ENCODE peak calls at places on chromosomes 7 and 10, in ten cellular contexts. K is MM.1S, I is fibroblast of lung, E is neural progenitor cell, N is keratinocyte, Y is osteoblast, T is HCT116, H is OCI-LY7, S is PC-3, Q is PC-9. A is an unnamed sample.

GRCh38 chr10:80453392-80453714 is 757 bp upstream of the TSPAN14 start:
- DNase-seq in K (no peak), I (no peak), E (no peak), N (no peak), Y (peak; percentile 77), T (no peak), H (no peak), S (no peak), Q (no peak), A (no peak)

GRCh38 chr10:61897671-61898434 is 3.6 kb upstream of the ARID5B start:
- DNase-seq in K (peak; percentile 86), I (peak; percentile 60), E (peak; percentile 62), N (no peak), Y (peak; percentile 76), T (no peak), H (peak; percentile 73), S (peak; percentile 64), Q (no peak), A (no peak)

GRCh38 chr10:58806970-58807630 is 294.4 kb downstream of the BICC1 start:
- DNase-seq in K (no peak), I (no peak), E (no peak), N (no peak), Y (no peak), T (no peak), H (no peak), S (peak; percentile 97), Q (no peak), A (no peak)

GRCh38 chr7:50293509-50294179 is 10.9 kb upstream of the IKZF1 start:
- DNase-seq in K (no peak), I (no peak), E (no peak), N (no peak), Y (no peak), T (no peak), H (no peak), S (no peak), Q (no peak), A (no peak)

GRCh38 chr7:47188653-47189315 is 393.1 kb downstream of the TNS3 start:
- DNase-seq in K (no peak), I (no peak), E (no peak), N (no peak), Y (peak; percentile 69), T (no peak), H (no peak), S (no peak), Q (no peak), A (no peak)

GRCh38 chr10:95850791-95851190 is 57.0 kb upstream of the CC2D2B start:
- DNase-seq in K (no peak), I (no peak), E (no peak), N (no peak), Y (no peak), T (no peak), H (no peak), S (no peak), Q (no peak), A (no peak)

GRCh38 chr7:134992626-134993179 is 6.4 kb downstream of the AGBL3 start:
- DNase-seq in K (peak; percentile 61), I (peak; percentile 17), E (no peak), N (no peak), Y (no peak), T (no peak), H (no peak), S (no peak), Q (no peak), A (no peak)

GRCh38 chr10:70652761-70653657 is 19.3 kb upstream of the ADAMTS14 start:
- DNase-seq in K (no peak), I (peak; percentile 98), E (no peak), N (no peak), Y (peak; percentile 94), T (no peak), H (no peak), S (no peak), Q (peak; percentile 23), A (no peak)

GRCh38 chr7:80053098-80053497 is 81.5 kb upstream of the GNAI1 start:
- DNase-seq in K (no peak), I (no peak), E (peak; percentile 1), N (no peak), Y (no peak), T (no peak), H (no peak), S (no peak), Q (no peak), A (no peak)

GRCh38 chr10:118310822-118311221 is 31.3 kb downstream of the FAM204A start:
- DNase-seq in K (no peak), I (peak; percentile 46), E (no peak), N (no peak), Y (no peak), T (no peak), H (no peak), S (peak; percentile 34), Q (peak; percentile 52), A (no peak)

GRCh38 chr10:125102216-125102615 is 58.1 kb downstream of the CTBP2 start:
- DNase-seq in K (no peak), I (peak; percentile 78), E (no peak), N (no peak), Y (no peak), T (no peak), H (no peak), S (no peak), Q (peak; percentile 51), A (no peak)

GRCh38 chr7:105136221-105136620 is 122.2 kb downstream of the KMT2E start:
- DNase-seq in K (no peak), I (no peak), E (peak; percentile 18), N (no peak), Y (peak; percentile 52), T (peak; percentile 8), H (no peak), S (peak; percentile 60), Q (peak; percentile 65), A (no peak)

GRCh38 chr10:17084989-17085725 is 44.5 kb downstream of the CUBN start:
- DNase-seq in K (no peak), I (no peak), E (no peak), N (no peak), Y (no peak), T (no peak), H (no peak), S (no peak), Q (no peak), A (no peak)

GRCh38 chr10:58153751-58154150 is 113.9 kb downstream of the IPMK start:
- DNase-seq in K (no peak), I (no peak), E (no peak), N (no peak), Y (no peak), T (no peak), H (no peak), S (no peak), Q (no peak), A (no peak)

GRCh38 chr7:118918556-118918955 is 694.1 kb downstream of the ANKRD7 start:
- DNase-seq in K (peak; percentile 56), I (peak; percentile 67), E (no peak), N (no peak), Y (no peak), T (peak; percentile 26), H (peak; percentile 11), S (peak; percentile 42), Q (peak; percentile 42), A (no peak)

GRCh38 chr7:92836489-92837213 is at the start of gene CDK6:
- DNase-seq in K (peak; percentile 73), I (peak; percentile 60), E (peak; percentile 72), N (no peak), Y (peak; percentile 95), T (no peak), H (peak; percentile 58), S (peak; percentile 62), Q (peak; percentile 52), A (peak; percentile 83)

GRCh38 chr7:18421297-18422004 is 74.1 kb upstream of the HDAC9 start:
- DNase-seq in K (no peak), I (no peak), E (peak; percentile 89), N (no peak), Y (no peak), T (no peak), H (peak; percentile 4), S (no peak), Q (no peak), A (no peak)

GRCh38 chr10:114175667-114176066 is 1.7 kb upstream of the CCDC186 start:
- DNase-seq in K (no peak), I (no peak), E (no peak), N (no peak), Y (no peak), T (no peak), H (no peak), S (no peak), Q (no peak), A (no peak)

GRCh38 chr7:46848944-46849343 is 733.0 kb downstream of the TNS3 start:
- DNase-seq in K (no peak), I (no peak), E (no peak), N (no peak), Y (no peak), T (no peak), H (no peak), S (peak; percentile 26), Q (no peak), A (no peak)

GRCh38 chr7:48628950-48629349 is 295.4 kb upstream of the CDC14C start:
- DNase-seq in K (no peak), I (no peak), E (no peak), N (no peak), Y (no peak), T (no peak), H (no peak), S (no peak), Q (no peak), A (no peak)

GRCh38 chr7:83820641-83821040 is 171.7 kb upstream of the SEMA3E start:
- DNase-seq in K (no peak), I (no peak), E (no peak), N (no peak), Y (no peak), T (no peak), H (no peak), S (peak; percentile 74), Q (no peak), A (no peak)
- TF ChIP-seq CTCF in K (no peak), I (no peak), E (no peak), N (no peak), Y (no peak), T (no peak), H (no peak), S (no peak), Q (no peak), A (no peak)

GRCh38 chr7:120658516-120658915 is 199.4 kb downstream of the TSPAN12 start:
- DNase-seq in K (no peak), I (no peak), E (no peak), N (no peak), Y (no peak), T (no peak), H (no peak), S (no peak), Q (no peak), A (no peak)

GRCh38 chr7:120654241-120654640 is 203.7 kb downstream of the TSPAN12 start:
- DNase-seq in K (no peak), I (no peak), E (no peak), N (no peak), Y (no peak), T (no peak), H (no peak), S (no peak), Q (no peak), A (no peak)
- H2AFZ ChIP-seq in K (no peak overlapping the region), I (no peak overlapping the region), E (no peak overlapping the region), N (no peak overlapping the region), Y (no peak overlapping the region), T (no peak overlapping the region), H (no peak overlapping the region), S (no peak overlapping the region), Q (peak overlapping the region; percentile 42), A (no peak overlapping the region)

GRCh38 chr10:97519342-97519741 is 20.6 kb downstream of the UBTD1 start:
- DNase-seq in K (no peak), I (no peak), E (no peak), N (no peak), Y (no peak), T (no peak), H (no peak), S (no peak), Q (no peak), A (no peak)
- TF ChIP-seq CTCF in K (no peak), I (no peak), E (no peak), N (no peak), Y (no peak), T (no peak), H (no peak), S (no peak), Q (no peak), A (no peak)

GRCh38 chr7:123797673-123798526 is 47.1 kb upstream of the HYAL4 start:
- DNase-seq in K (peak; percentile 57), I (peak; percentile 94), E (peak; percentile 28), N (peak; percentile 78), Y (peak; percentile 68), T (peak; percentile 66), H (peak; percentile 17), S (peak; percentile 94), Q (peak; percentile 99), A (no peak)
- H2AFZ ChIP-seq in K (peak overlapping the region; percentile 12), I (no peak overlapping the region), E (peak overlapping the region; percentile 61), N (peak overlapping the region; percentile 62), Y (no peak overlapping the region), T (peak overlapping the region; percentile 75), H (no peak overlapping the region), S (peak overlapping the region; percentile 52), Q (no peak overlapping the region), A (no peak overlapping the region)

A was measured in DND-41.